ENCODE peak calls at places on chromosome 7, in six cellular contexts. S is GM13976; A is GDM1; I is T1000; Y is stimulated activated CD8-positive, alpha-beta memory T cell treated with anti-CD3 and anti-CD28 coated beads, Interleukin-4, amount 100 ng/mL, for 1 hour; K is skeletal muscle cell. C is an unnamed sample.

GRCh38 chr7:44581426-44581906 is 565 bp downstream of the TMED4 start:
- DNase-seq in I (no peak), Y (no peak), S (peak), K (no peak), A (no peak), C (no peak)

GRCh38 chr7:20894806-20895205 is 108.1 kb upstream of the SP8 start:
- DNase-seq in A (no peak), S (no peak), Y (no peak), K (no peak), I (no peak), C (no peak)

GRCh38 chr7:64887756-64888508 is 15.1 kb upstream of the ZNF273 start:
- DNase-seq in I (no peak), K (no peak), S (peak), Y (no peak), A (no peak), C (no peak)

GRCh38 chr7:106370542-106370941 is 85.8 kb upstream of the NAMPT start:
- DNase-seq in Y (no peak), S (no peak), K (no peak), A (no peak), I (no peak), C (no peak)

GRCh38 chr7:122412886-122413285 is 108.3 kb upstream of the FEZF1 start:
- DNase-seq in S (no peak), A (no peak), I (no peak), K (peak), Y (no peak), C (no peak)

GRCh38 chr7:2566890-2567662 is 8.3 kb downstream of the IQCE start:
- DNase-seq in A (no peak), Y (no peak), I (no peak), S (peak), K (no peak), C (no peak)

GRCh38 chr7:26376208-26376917 is 84.7 kb downstream of the SNX10 start:
- DNase-seq in I (no peak), S (peak), A (peak), Y (no peak), K (no peak), C (no peak)

GRCh38 chr7:151889406-151890354 is 12.8 kb upstream of the PRKAG2 start:
- DNase-seq in A (no peak), Y (no peak), K (no peak), I (no peak), S (no peak), C (no peak)

GRCh38 chr7:155557778-155558177 is 11.4 kb upstream of the CNPY1 start:
- DNase-seq in S (no peak), K (no peak), A (no peak), I (no peak), Y (no peak), C (no peak)

GRCh38 chr7:9407816-9408215 is 974.4 kb downstream of the NXPH1 start:
- DNase-seq in A (no peak), S (no peak), K (no peak), Y (no peak), I (no peak), C (no peak)

GRCh38 chr7:37092548-37092947 is 356.1 kb downstream of the ELMO1 start:
- DNase-seq in K (no peak), S (no peak), I (no peak), Y (no peak), A (no peak), C (no peak)

GRCh38 chr7:101598981-101599681 is 30.0 kb downstream of the MYL10 start:
- DNase-seq in K (no peak), A (no peak), Y (no peak), I (no peak), S (no peak), C (no peak)

GRCh38 chr7:132220060-132220459 is 356.2 kb downstream of the PLXNA4 start:
- DNase-seq in K (no peak), I (no peak), A (no peak), Y (no peak), S (no peak), C (no peak)

GRCh38 chr7:95276114-95276513 is 48.2 kb downstream of the PON1 start:
- DNase-seq in I (no peak), Y (no peak), A (no peak), K (no peak), S (no peak), C (no peak)

GRCh38 chr7:102082693-102083385 is 203.8 kb upstream of the SH2B2 start:
- DNase-seq in I (no peak), Y (no peak), S (no peak), A (no peak), K (no peak), C (no peak)

GRCh38 chr7:26145236-26145635 is 6.8 kb upstream of the NFE2L3 start:
- DNase-seq in K (no peak), S (no peak), A (no peak), I (no peak), Y (no peak), C (no peak)

GRCh38 chr7:84848219-84848973 is 338.5 kb downstream of the SEMA3D start:
- DNase-seq in K (no peak), I (no peak), Y (no peak), S (no peak), A (no peak), C (no peak)

GRCh38 chr7:73885975-73886798 is 25.2 kb downstream of the TMEM270 start:
- DNase-seq in A (peak), S (no peak), K (no peak), Y (no peak), I (no peak), C (no peak)

GRCh38 chr7:24840543-24840942 is 83.3 kb upstream of the GSDME start:
- DNase-seq in S (no peak), A (no peak), I (no peak), Y (no peak), K (no peak), C (no peak)

GRCh38 chr7:85041599-85042216 is 145.1 kb downstream of the SEMA3D start:
- DNase-seq in S (no peak), I (peak), K (peak), Y (no peak), A (peak), C (no peak)

GRCh38 chr7:43303740-43304241 is 191.3 kb downstream of the HECW1 start:
- DNase-seq in Y (no peak), A (no peak), I (no peak), S (no peak), K (no peak), C (no peak)

GRCh38 chr7:87448427-87448826 is 27.1 kb downstream of the ABCB4 start:
- DNase-seq in I (no peak), Y (no peak), S (no peak), A (no peak), K (no peak), C (no peak)

GRCh38 chr7:114959931-114960330 is 38.0 kb downstream of the MDFIC start:
- DNase-seq in K (no peak), A (no peak), S (peak), Y (no peak), I (no peak), C (no peak)

GRCh38 chr7:84102213-84102612 is 92.4 kb downstream of the SEMA3A start:
- DNase-seq in K (no peak), I (no peak), A (no peak), Y (no peak), S (no peak), C (no peak)

GRCh38 chr7:46775776-46776175 is 806.1 kb downstream of the TNS3 start:
- DNase-seq in A (no peak), S (no peak), K (no peak), Y (no peak), I (no peak), C (no peak)